ENCODE peak calls at places on chromosomes 11 and 22, in nine cellular contexts. V is activated CD4-positive, CD25-positive, alpha-beta regulatory T cell; G is stimulated activated effector memory CD8-positive, alpha-beta T cell treated with anti-CD3 and anti-CD28 coated beads, Interleukin-12 subunit alpha, Interleukin-12 subunit beta, amount 100 ng/mL, for 72 hours; L is T follicular helper cell; I is stimulated activated CD8-positive, alpha-beta memory T cell treated with anti-CD3 and anti-CD28 coated beads, Interleukin-7, amount 100 ng/mL, for 24 hours; X is epithelial cell of esophagus; Q is NCI-H460; A is non-pigmented ciliary epithelial cell; O is uterus. M is an unnamed sample.

GRCh38 chr11:72334651-72335050 is 90.7 kb upstream of the PHOX2A start:
- DNase-seq in I (no peak), G (no peak), O (no peak), V (no peak), A (no peak), L (no peak), X (no peak), Q (no peak), M (no peak)

GRCh38 chr11:75454987-75455386 is 22.0 kb upstream of the KLHL35 start:
- DNase-seq in Q (no peak), X (no peak), A (no peak), I (no peak), V (no peak), O (no peak), L (no peak), G (no peak), M (no peak)

GRCh38 chr11:119340335-119341221 is at the start of gene C1QTNF5:
- DNase-seq in I (no peak), O (peak), V (no peak), X (no peak), G (no peak), Q (no peak), L (no peak), A (no peak), M (no peak)

GRCh38 chr11:123233280-123233977 is 38.4 kb upstream of the CLMP start:
- DNase-seq in O (no peak), G (no peak), Q (no peak), I (no peak), L (no peak), A (no peak), X (no peak), V (no peak), M (no peak)

GRCh38 chr11:3087821-3088800 is 30.9 kb upstream of the CARS1 start:
- DNase-seq in X (peak), V (no peak), A (no peak), L (no peak), G (no peak), Q (no peak), I (no peak), O (no peak), M (peak)

GRCh38 chr11:12079726-12080556 is 30.4 kb upstream of the MICAL2 start:
- DNase-seq in X (peak), Q (peak), I (no peak), G (no peak), V (no peak), O (peak), L (no peak), A (peak), M (no peak)

GRCh38 chr11:46916669-46917108 is 1.7 kb downstream of the LRP4 start:
- DNase-seq in V (no peak), I (no peak), G (no peak), A (no peak), X (peak), O (peak), Q (no peak), L (no peak), M (peak)

GRCh38 chr11:69411257-69411924 is 70.1 kb upstream of the LINC01488 start:
- DNase-seq in V (no peak), X (peak), I (no peak), G (no peak), A (no peak), L (no peak), Q (no peak), O (no peak), M (no peak)

GRCh38 chr11:72378704-72379383 is 55.5 kb downstream of the CLPB start:
- DNase-seq in A (no peak), G (no peak), Q (no peak), L (no peak), O (peak), X (no peak), V (no peak), I (no peak), M (no peak)

GRCh38 chr11:35292290-35292689 is 127.1 kb downstream of the SLC1A2 start:
- DNase-seq in V (no peak), X (no peak), L (no peak), I (no peak), G (no peak), A (no peak), O (no peak), Q (no peak), M (no peak)

GRCh38 chr11:118305726-118306125 is 1.2 kb downstream of the CD3E start:
- DNase-seq in I (no peak), V (no peak), G (no peak), A (no peak), O (no peak), X (no peak), L (peak), Q (no peak), M (no peak)

GRCh38 chr22:23824476-23825245 is 14.1 kb downstream of the DERL3 start:
- DNase-seq in I (no peak), Q (no peak), X (no peak), L (no peak), G (no peak), V (no peak), O (no peak), A (no peak), M (no peak)

GRCh38 chr11:2731285-2732125 is 31.7 kb upstream of the KCNQ1OT1 start:
- DNase-seq in V (no peak), A (no peak), G (no peak), L (no peak), I (no peak), Q (no peak), O (no peak), X (no peak), M (no peak)

GRCh38 chr11:12090061-12090572 is 20.3 kb upstream of the MICAL2 start:
- DNase-seq in V (no peak), G (no peak), I (no peak), X (peak), L (no peak), A (no peak), Q (no peak), O (no peak), M (no peak)

GRCh38 chr22:44436656-44437492 is 61.2 kb downstream of the RTL6 start:
- DNase-seq in O (no peak), X (no peak), Q (no peak), I (no peak), V (no peak), A (no peak), L (no peak), G (no peak), M (no peak)

GRCh38 chr11:34773826-34774225 is 142.4 kb downstream of the APIP start:
- DNase-seq in L (no peak), X (no peak), G (no peak), Q (no peak), I (no peak), A (no peak), V (no peak), O (no peak), M (no peak)

GRCh38 chr11:41868606-41869005 is 409.2 kb upstream of the LRRC4C start:
- DNase-seq in O (no peak), A (no peak), V (no peak), Q (no peak), L (no peak), I (no peak), X (peak), G (no peak), M (no peak)

GRCh38 chr11:121650520-121651266 is 197.9 kb upstream of the SORL1-AS1 start:
- DNase-seq in X (no peak), I (no peak), V (no peak), A (no peak), O (no peak), G (no peak), L (no peak), Q (no peak), M (no peak)

GRCh38 chr11:99316761-99317475 is 296.2 kb downstream of the CNTN5 start:
- DNase-seq in I (no peak), Q (no peak), L (no peak), O (no peak), V (no peak), G (no peak), A (no peak), X (no peak), M (no peak)

GRCh38 chr22:19525666-19526065 is 1.5 kb upstream of the CLDN5 start:
- DNase-seq in A (no peak), G (no peak), X (no peak), L (no peak), V (no peak), O (no peak), I (no peak), Q (no peak), M (no peak)

GRCh38 chr22:19942071-19942885 is 660 bp upstream of the TXNRD2 start:
- DNase-seq in G (no peak), I (no peak), A (no peak), Q (no peak), X (no peak), O (peak), L (no peak), V (no peak), M (no peak)

GRCh38 chr11:103338621-103339484 is 229.6 kb downstream of the DYNC2H1 start:
- DNase-seq in O (no peak), I (no peak), V (no peak), X (peak), Q (no peak), G (no peak), A (peak), L (no peak), M (no peak)

GRCh38 chr11:15918212-15918611 is 438.1 kb downstream of the SOX6 start:
- DNase-seq in A (no peak), Q (no peak), I (no peak), O (no peak), G (no peak), V (no peak), L (no peak), X (no peak), M (no peak)

GRCh38 chr11:63958013-63958412 is 16.4 kb upstream of the COX8A start:
- DNase-seq in L (no peak), V (no peak), G (no peak), A (no peak), Q (no peak), I (no peak), X (no peak), O (no peak), M (no peak)

GRCh38 chr11:35550374-35551036 is 25.1 kb upstream of the PAMR1 start:
- DNase-seq in V (no peak), G (no peak), Q (no peak), I (no peak), A (no peak), X (peak), L (no peak), O (no peak), M (no peak)

GRCh38 chr11:13352711-13353110 is 75.1 kb downstream of the BMAL1 start:
- DNase-seq in L (no peak), O (no peak), Q (no peak), A (no peak), I (no peak), V (no peak), G (no peak), X (no peak), M (no peak)

GRCh38 chr22:17243524-17243923 is 24.3 kb upstream of the ADA2 start:
- DNase-seq in L (no peak), O (no peak), X (peak), G (no peak), A (no peak), Q (no peak), I (no peak), V (no peak), M (peak)

GRCh38 chr22:47152236-47152635 is 389.8 kb downstream of the TBC1D22A start:
- DNase-seq in Q (no peak), L (no peak), A (no peak), V (no peak), I (no peak), G (no peak), O (no peak), X (no peak), M (no peak)

GRCh38 chr11:75271730-75272129 is 31.2 kb downstream of the TPBGL start:
- DNase-seq in G (no peak), V (no peak), O (no peak), Q (no peak), A (no peak), X (no peak), I (no peak), L (no peak), M (no peak)

GRCh38 chr11:103798029-103798428 is 238.4 kb upstream of the DDI1 start:
- DNase-seq in X (no peak), I (no peak), V (no peak), G (no peak), L (no peak), Q (no peak), O (no peak), A (peak), M (no peak)

GRCh38 chr11:75031771-75032549 is 43.2 kb downstream of the NEU3 start:
- DNase-seq in G (peak), Q (peak), A (no peak), L (peak), V (peak), I (peak), O (peak), X (peak), M (peak)

GRCh38 chr22:39426380-39427043 is 26.9 kb downstream of the TAB1 start:
- DNase-seq in V (no peak), X (no peak), I (no peak), A (no peak), G (no peak), O (no peak), Q (no peak), L (no peak), M (no peak)

GRCh38 chr11:133937468-133937867 is 19.3 kb downstream of the IGSF9B start:
- DNase-seq in X (no peak), Q (no peak), I (no peak), A (no peak), O (no peak), V (no peak), L (no peak), G (no peak), M (no peak)

GRCh38 chr22:36052505-36052941 is 23.9 kb upstream of the RBFOX2 start:
- DNase-seq in V (no peak), I (no peak), G (no peak), X (peak), L (no peak), O (no peak), A (no peak), Q (no peak), M (peak)

M was measured in H54.